ENCODE peak calls at places on chromosome 11, in four cellular contexts. One of them, this sample, is unnamed.

GRCh38 chr11:26158251-26158650 is 173.7 kb upstream of the ANO3 start:
- DNase-seq in GM12878: no peak
- DNase-seq in A549: no peak
- DNase-seq in IMR-90: no peak
- DNase-seq in this sample: no peak

GRCh38 chr11:112211556-112211955 is 14.7 kb upstream of the PTS start:
- DNase-seq in A549: no peak
- DNase-seq in IMR-90: no peak
- DNase-seq in GM12878: no peak
- DNase-seq in this sample: no peak

GRCh38 chr11:115084191-115084590 is 405.9 kb downstream of the NXPE2 start:
- DNase-seq in A549: no peak
- DNase-seq in IMR-90: no peak
- DNase-seq in GM12878: no peak
- DNase-seq in this sample: no peak

GRCh38 chr11:77191823-77192495 is 63.9 kb downstream of the MYO7A start:
- DNase-seq in GM12878: no peak
- DNase-seq in IMR-90: peak
- DNase-seq in A549: peak
- DNase-seq in this sample: peak

GRCh38 chr11:47155914-47156313 is 20.8 kb downstream of the ARFGAP2 start:
- DNase-seq in A549: no peak
- DNase-seq in GM12878: no peak
- DNase-seq in IMR-90: no peak
- DNase-seq in this sample: no peak

GRCh38 chr11:86488553-86488952 is 113.9 kb downstream of the CCDC81 start:
- DNase-seq in GM12878: no peak
- DNase-seq in IMR-90: no peak
- DNase-seq in A549: no peak
- DNase-seq in this sample: no peak

GRCh38 chr11:15698855-15699254 is 584.1 kb downstream of the INSC start:
- DNase-seq in A549: no peak
- DNase-seq in IMR-90: no peak
- DNase-seq in GM12878: no peak
- DNase-seq in this sample: no peak

GRCh38 chr11:69209421-69209820 is 53.7 kb downstream of the SMIM38 start:
- DNase-seq in GM12878: no peak
- DNase-seq in A549: no peak
- DNase-seq in IMR-90: no peak
- DNase-seq in this sample: no peak

GRCh38 chr11:85310479-85310878 is 316.7 kb downstream of the DLG2 start:
- DNase-seq in A549: no peak
- DNase-seq in GM12878: no peak
- DNase-seq in IMR-90: no peak
- DNase-seq in this sample: no peak

GRCh38 chr11:45333023-45333422 is 46.9 kb upstream of the SYT13 start:
- DNase-seq in A549: no peak
- DNase-seq in GM12878: no peak
- DNase-seq in IMR-90: no peak
- DNase-seq in this sample: no peak

GRCh38 chr11:40338739-40339138 is 1120.7 kb downstream of the LRRC4C start:
- DNase-seq in GM12878: no peak
- DNase-seq in A549: no peak
- DNase-seq in IMR-90: peak
- DNase-seq in this sample: no peak

GRCh38 chr11:2098691-2099522 is 40.3 kb downstream of the IGF2 start:
- DNase-seq in IMR-90: no peak
- DNase-seq in GM12878: no peak
- DNase-seq in A549: no peak
- DNase-seq in this sample: no peak

GRCh38 chr11:13135385-13136271 is 126.5 kb downstream of the RASSF10 start:
- DNase-seq in GM12878: no peak
- DNase-seq in IMR-90: peak
- DNase-seq in A549: no peak
- DNase-seq in this sample: no peak

GRCh38 chr11:127931811-127932210 is 655.5 kb downstream of the ETS1 start:
- DNase-seq in IMR-90: no peak
- DNase-seq in A549: no peak
- DNase-seq in GM12878: no peak
- DNase-seq in this sample: no peak

GRCh38 chr11:47394322-47395224 is 13.8 kb upstream of the SLC39A13 start:
- DNase-seq in IMR-90: peak
- DNase-seq in A549: no peak
- DNase-seq in GM12878: no peak
- DNase-seq in this sample: peak

GRCh38 chr11:126421243-126421642 is 65.8 kb downstream of the ST3GAL4 start:
- DNase-seq in IMR-90: no peak
- DNase-seq in A549: no peak
- DNase-seq in GM12878: no peak
- DNase-seq in this sample: no peak

GRCh38 chr11:120236169-120237107 is 3.5 kb upstream of the POU2F3 start:
- DNase-seq in GM12878: no peak
- DNase-seq in IMR-90: peak
- DNase-seq in A549: no peak
- DNase-seq in this sample: peak

GRCh38 chr11:80593981-80594380 is 1153.2 kb upstream of the TENM4 start:
- DNase-seq in IMR-90: peak
- DNase-seq in A549: no peak
- DNase-seq in GM12878: no peak
- DNase-seq in this sample: no peak

GRCh38 chr11:90698238-90698637 is 475.4 kb upstream of the CHORDC1 start:
- DNase-seq in GM12878: no peak
- DNase-seq in A549: no peak
- DNase-seq in IMR-90: no peak
- DNase-seq in this sample: no peak

GRCh38 chr11:58495906-58496305 is 12.0 kb downstream of the OR5B21 start:
- DNase-seq in GM12878: no peak
- DNase-seq in A549: no peak
- DNase-seq in IMR-90: no peak
- DNase-seq in this sample: no peak

GRCh38 chr11:69002101-69002742 is 10.8 kb downstream of the MRGPRF start:
- DNase-seq in IMR-90: no peak
- DNase-seq in A549: no peak
- DNase-seq in GM12878: no peak
- DNase-seq in this sample: no peak

GRCh38 chr11:42179211-42179610 is 719.8 kb upstream of the LRRC4C start:
- DNase-seq in A549: no peak
- DNase-seq in IMR-90: no peak
- DNase-seq in GM12878: no peak
- DNase-seq in this sample: no peak

GRCh38 chr11:3894128-3894731 is 38.8 kb downstream of the STIM1 start:
- DNase-seq in GM12878: peak
- DNase-seq in A549: no peak
- DNase-seq in IMR-90: peak
- DNase-seq in this sample: peak

GRCh38 chr11:127000291-127000968 is at the start of gene KIRREL3:
- DNase-seq in GM12878: no peak
- DNase-seq in A549: peak
- DNase-seq in IMR-90: peak
- DNase-seq in this sample: no peak

GRCh38 chr11:66904981-66905521 is 48.2 kb downstream of the LRFN4 start:
- DNase-seq in GM12878: no peak
- DNase-seq in IMR-90: no peak
- DNase-seq in A549: no peak
- DNase-seq in this sample: no peak

GRCh38 chr11:118682372-118682771 is 2.9 kb upstream of the TREH start:
- DNase-seq in IMR-90: no peak
- DNase-seq in GM12878: no peak
- DNase-seq in A549: no peak
- DNase-seq in this sample: no peak

GRCh38 chr11:118677977-118678376 is 1.5 kb downstream of the TREH start:
- DNase-seq in A549: no peak
- DNase-seq in GM12878: no peak
- DNase-seq in IMR-90: no peak
- DNase-seq in this sample: no peak

GRCh38 chr11:118674094-118674460 is 5.4 kb downstream of the TREH start:
- DNase-seq in IMR-90: no peak
- DNase-seq in A549: no peak
- DNase-seq in GM12878: no peak
- DNase-seq in this sample: no peak

GRCh38 chr11:118684187-118684586 is 4.7 kb upstream of the TREH start:
- DNase-seq in A549: no peak
- DNase-seq in GM12878: no peak
- DNase-seq in IMR-90: no peak
- DNase-seq in this sample: no peak

GRCh38 chr11:118679483-118679882 is at the start of gene TREH:
- DNase-seq in IMR-90: no peak
- DNase-seq in A549: no peak
- DNase-seq in GM12878: no peak
- DNase-seq in this sample: no peak
- TF ChIP-seq ELK1 in IMR-90: no peak
- TF ChIP-seq ELK1 in A549: no peak
- TF ChIP-seq ELK1 in GM12878: no peak
- TF ChIP-seq ELK1 in this sample: no peak

GRCh38 chr11:71450507-71450906 is 2.3 kb upstream of the DHCR7 start:
- DNase-seq in GM12878: no peak
- DNase-seq in A549: no peak
- DNase-seq in IMR-90: no peak
- DNase-seq in this sample: no peak

GRCh38 chr11:71453911-71454304 is 905 bp downstream of the NADSYN1 start:
- DNase-seq in GM12878: no peak
- DNase-seq in IMR-90: no peak
- DNase-seq in A549: no peak
- DNase-seq in this sample: no peak

GRCh38 chr11:71451596-71452353 is 1.2 kb upstream of the NADSYN1 start:
- DNase-seq in GM12878: no peak
- DNase-seq in IMR-90: no peak
- DNase-seq in A549: no peak
- DNase-seq in this sample: no peak

GRCh38 chr11:71453021-71453910 is at the start of gene NADSYN1:
- DNase-seq in GM12878: peak
- DNase-seq in IMR-90: peak
- DNase-seq in A549: peak
- DNase-seq in this sample: peak

GRCh38 chr11:71452354-71453020 is 516 bp upstream of the NADSYN1 start:
- DNase-seq in GM12878: no peak
- DNase-seq in A549: no peak
- DNase-seq in IMR-90: peak
- DNase-seq in this sample: no peak
- TF ChIP-seq ELK1 in GM12878: no peak
- TF ChIP-seq ELK1 in A549: no peak
- TF ChIP-seq ELK1 in IMR-90: no peak
- TF ChIP-seq ELK1 in this sample: no peak

GRCh38 chr11:8090756-8091155 is 9.7 kb downstream of the TUB start:
- DNase-seq in IMR-90: no peak
- DNase-seq in GM12878: no peak
- DNase-seq in A549: no peak
- DNase-seq in this sample: peak
- TF ChIP-seq ELK1 in IMR-90: no peak
- TF ChIP-seq ELK1 in GM12878: no peak
- TF ChIP-seq ELK1 in A549: no peak
- TF ChIP-seq ELK1 in this sample: no peak

DNA sequence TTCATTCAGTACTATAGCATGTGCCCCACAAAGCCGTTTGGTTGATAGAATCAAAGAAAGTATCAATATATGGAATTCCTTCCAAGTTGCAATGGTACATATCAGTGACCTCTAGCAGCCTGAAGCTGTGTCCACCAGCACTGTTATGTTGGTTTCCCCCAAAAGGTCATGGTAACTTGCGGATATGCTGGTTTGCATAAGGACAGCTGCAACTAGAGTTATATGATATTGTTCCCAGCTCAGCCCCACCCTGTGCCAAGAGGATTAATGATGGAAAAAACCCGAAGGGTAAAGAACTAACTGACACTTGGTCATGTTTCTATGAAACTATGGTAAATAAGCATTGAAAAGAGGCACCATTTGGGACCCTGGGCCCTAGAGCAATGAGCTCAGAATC is 93.5 kb downstream of the PDHX start:
- DNase-seq in A549: peak
- DNase-seq in GM12878: no peak
- DNase-seq in IMR-90: no peak
- DNase-seq in this sample: no peak
- TF ChIP-seq ELK1 in A549: no peak
- TF ChIP-seq ELK1 in GM12878: no peak
- TF ChIP-seq ELK1 in IMR-90: no peak
- TF ChIP-seq ELK1 in this sample: no peak

DNA sequence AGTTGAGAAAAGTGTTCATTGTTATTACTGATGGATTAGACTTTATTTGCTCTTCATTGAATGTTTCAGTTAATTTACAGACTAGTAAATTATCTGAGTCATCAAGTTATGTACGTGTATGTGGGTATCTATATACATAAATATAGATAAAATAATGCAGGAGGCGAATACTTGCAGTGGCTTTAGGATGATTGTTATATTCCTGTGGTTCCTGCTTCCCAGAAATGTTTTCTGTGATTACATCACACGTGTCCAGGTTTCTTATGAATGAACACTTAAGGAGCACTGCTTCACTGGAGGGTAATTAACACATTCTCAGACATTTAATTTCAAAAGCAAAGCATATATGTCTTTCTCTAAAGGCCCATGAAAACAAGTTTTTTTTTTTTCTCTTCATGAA is 28.4 kb downstream of the YAP1 start:
- DNase-seq in A549: no peak
- DNase-seq in IMR-90: peak
- DNase-seq in GM12878: no peak
- DNase-seq in this sample: no peak
- TF ChIP-seq ELK1 in A549: no peak
- TF ChIP-seq ELK1 in IMR-90: no peak
- TF ChIP-seq ELK1 in GM12878: no peak
- TF ChIP-seq ELK1 in this sample: no peak

GRCh38 chr11:134358165-134358852 is 26.5 kb downstream of the GLB1L2 start:
- DNase-seq in A549: no peak
- DNase-seq in GM12878: no peak
- DNase-seq in IMR-90: no peak
- DNase-seq in this sample: no peak
- TF ChIP-seq ELK1 in A549: no peak
- TF ChIP-seq ELK1 in GM12878: no peak
- TF ChIP-seq ELK1 in IMR-90: no peak
- TF ChIP-seq ELK1 in this sample: no peak

GRCh38 chr11:61814958-61815789 is 1.6 kb downstream of the FADS1 start:
- DNase-seq in IMR-90: peak
- DNase-seq in GM12878: peak
- DNase-seq in A549: peak
- DNase-seq in this sample: peak
- TF ChIP-seq ELK1 in IMR-90: no peak
- TF ChIP-seq ELK1 in GM12878: no peak
- TF ChIP-seq ELK1 in A549: no peak
- TF ChIP-seq ELK1 in this sample: no peak

GRCh38 chr11:104490182-104490581 is 326.2 kb upstream of the PDGFD start:
- DNase-seq in GM12878: no peak
- DNase-seq in IMR-90: no peak
- DNase-seq in A549: no peak
- DNase-seq in this sample: no peak

GRCh38 chr11:104487035-104487775 is 323.3 kb upstream of the PDGFD start:
- DNase-seq in A549: no peak
- DNase-seq in GM12878: no peak
- DNase-seq in IMR-90: peak
- DNase-seq in this sample: no peak

GRCh38 chr11:104484784-104485554 is 321.0 kb upstream of the PDGFD start:
- DNase-seq in IMR-90: peak
- DNase-seq in A549: no peak
- DNase-seq in GM12878: no peak
- DNase-seq in this sample: no peak
- TF ChIP-seq ELK1 in IMR-90: no peak
- TF ChIP-seq ELK1 in A549: no peak
- TF ChIP-seq ELK1 in GM12878: no peak
- TF ChIP-seq ELK1 in this sample: no peak